ENCODE peak calls at places on chromosomes 1 and 21, in nine cellular contexts. L is LoVo, R is A549, P is AG08396, W is NCI-H510A, O is EH, F is NCI-H1092, A is mucosa of gallbladder, S is uterus. J is an unnamed sample.

GRCh38 chr1:8415526-8416278 is 97.8 kb downstream of the SLC45A1 start:
- DNase-seq in L (no peak), R (no peak), P (no peak), W (no peak), O (peak; percentile 41), F (peak; percentile 52), A (no peak), S (no peak), J (no peak)

GRCh38 chr1:204673909-204674701 is 11.4 kb downstream of the LRRN2 start:
- DNase-seq in L (no peak), R (no peak), P (no peak), W (no peak), O (no peak), F (peak; percentile 73), A (no peak), S (no peak), J (no peak)

GRCh38 chr1:49197081-49197480 is 420.4 kb upstream of the BEND5 start:
- DNase-seq in L (no peak), R (no peak), P (no peak), W (no peak), O (no peak), F (no peak), A (no peak), S (no peak), J (no peak)

GRCh38 chr1:17120962-17121837 is 1.9 kb upstream of the PADI2 start:
- DNase-seq in L (no peak), R (no peak), P (no peak), W (no peak), O (no peak), F (no peak), A (no peak), S (no peak), J (no peak)

GRCh38 chr1:226443439-226443838 is 35.5 kb upstream of the PARP1 start:
- DNase-seq in L (peak; percentile 38), R (no peak), P (peak; percentile 29), W (no peak), O (peak; percentile 76), F (no peak), A (no peak), S (no peak), J (no peak)

GRCh38 chr1:14318830-14319229 is 279.7 kb upstream of the KAZN start:
- DNase-seq in L (no peak), R (no peak), P (no peak), W (no peak), O (no peak), F (no peak), A (no peak), S (no peak), J (no peak)

GRCh38 chr1:6198646-6199297 is 623 bp downstream of the RPL22 start:
- DNase-seq in L (no peak), R (no peak), P (peak; percentile 26), W (no peak), O (peak; percentile 35), F (no peak), A (no peak), S (no peak), J (no peak)

GRCh38 chr1:154431586-154432373 is 26.6 kb downstream of the IL6R start:
- DNase-seq in L (no peak), R (no peak), P (peak; percentile 73), W (no peak), O (peak; percentile 92), F (no peak), A (no peak), S (peak; percentile 61), J (no peak)

GRCh38 chr1:63148825-63149645 is 173.3 kb upstream of the FOXD3 start:
- DNase-seq in L (peak; percentile 26), R (peak; percentile 10), P (peak; percentile 12), W (no peak), O (peak; percentile 51), F (no peak), A (peak; percentile 13), S (no peak), J (no peak)

GRCh38 chr1:205369621-205370230 is 13.0 kb upstream of the KLHDC8A start:
- DNase-seq in L (no peak), R (no peak), P (no peak), W (no peak), O (no peak), F (no peak), A (no peak), S (no peak), J (no peak)

GRCh38 chr1:172818841-172819527 is 160.1 kb downstream of the FASLG start:
- DNase-seq in L (no peak), R (no peak), P (no peak), W (no peak), O (no peak), F (no peak), A (no peak), S (no peak), J (no peak)

GRCh38 chr1:40703316-40703715 is 11.8 kb downstream of the NFYC start:
- DNase-seq in L (no peak), R (no peak), P (peak; percentile 46), W (no peak), O (peak; percentile 91), F (no peak), A (no peak), S (no peak), J (no peak)

GRCh38 chr1:182488803-182489202 is 38.9 kb downstream of the RGSL1 start:
- DNase-seq in L (no peak), R (no peak), P (no peak), W (no peak), O (no peak), F (no peak), A (no peak), S (no peak), J (no peak)

GRCh38 chr1:197286634-197287033 is 18.6 kb downstream of the CRB1 start:
- DNase-seq in L (no peak), R (no peak), P (no peak), W (no peak), O (no peak), F (no peak), A (no peak), S (no peak), J (no peak)

GRCh38 chr1:246567258-246568235 is 1.3 kb downstream of the CNST start:
- DNase-seq in L (peak; percentile 30), R (no peak), P (peak; percentile 72), W (no peak), O (peak; percentile 95), F (no peak), A (no peak), S (no peak), J (no peak)

GRCh38 chr1:233114159-233114558 is 163.7 kb downstream of the NTPCR start:
- DNase-seq in L (peak; percentile 3), R (peak; percentile 8), P (no peak), W (no peak), O (no peak), F (no peak), A (no peak), S (no peak), J (no peak)

GRCh38 chr1:151106891-151107290 is 36.3 kb downstream of the GABPB2 start:
- DNase-seq in L (no peak), R (no peak), P (peak; percentile 39), W (no peak), O (peak; percentile 54), F (no peak), A (no peak), S (no peak), J (no peak)

GRCh38 chr1:150397392-150398032 is 33.6 kb downstream of the RPRD2 start:
- DNase-seq in L (no peak), R (no peak), P (no peak), W (no peak), O (no peak), F (no peak), A (no peak), S (no peak), J (no peak)

GRCh38 chr1:232012773-232013386 is 386.3 kb downstream of the DISC1 start:
- DNase-seq in L (no peak), R (no peak), P (peak; percentile 48), W (peak; percentile 19), O (peak; percentile 72), F (peak; percentile 92), A (peak; percentile 72), S (peak; percentile 66), J (peak; percentile 26)

GRCh38 chr21:26800455-26801454 is 44.5 kb downstream of the ADAMTS1 start:
- DNase-seq in L (no peak), R (no peak), P (no peak), W (no peak), O (peak; percentile 83), F (no peak), A (peak; percentile 37), S (peak; percentile 65), J (peak; percentile 14)

GRCh38 chr1:113320272-113320671 is 70.0 kb upstream of the MAGI3 start:
- DNase-seq in L (peak; percentile 84), R (peak; percentile 13), P (no peak), W (no peak), O (no peak), F (no peak), A (no peak), S (no peak), J (no peak)

GRCh38 chr1:1179983-1180861 is 6.5 kb downstream of the TTLL10 start:
- DNase-seq in L (no peak), R (no peak), P (no peak), W (peak; percentile 37), O (no peak), F (no peak), A (no peak), S (no peak), J (peak; percentile 12)

GRCh38 chr1:52140633-52141512 is 1.0 kb upstream of the ZFYVE9 start:
- DNase-seq in L (no peak), R (no peak), P (no peak), W (no peak), O (peak; percentile 28), F (no peak), A (no peak), S (no peak), J (no peak)

GRCh38 chr1:47405697-47406096 is 10.4 kb upstream of the FOXE3 start:
- DNase-seq in L (no peak), R (no peak), P (no peak), W (no peak), O (no peak), F (no peak), A (no peak), S (no peak), J (no peak)

GRCh38 chr21:38788275-38788911 is 17.3 kb upstream of the ETS2 start:
- DNase-seq in L (no peak), R (no peak), P (no peak), W (no peak), O (no peak), F (no peak), A (no peak), S (no peak), J (no peak)

GRCh38 chr1:99481391-99481996 is 164.4 kb upstream of the PALMD start:
- DNase-seq in L (peak; percentile 54), R (peak; percentile 2), P (peak; percentile 17), W (peak; percentile 8), O (peak; percentile 71), F (peak; percentile 56), A (peak; percentile 59), S (peak; percentile 33), J (no peak)

GRCh38 chr1:40899230-40899870 is 37.2 kb upstream of the CITED4 start:
- DNase-seq in L (peak; percentile 78), R (no peak), P (no peak), W (no peak), O (no peak), F (no peak), A (peak; percentile 75), S (no peak), J (no peak)

GRCh38 chr1:7516341-7516740 is 254.8 kb upstream of the VAMP3 start:
- DNase-seq in L (no peak), R (no peak), P (no peak), W (no peak), O (peak; percentile 55), F (no peak), A (no peak), S (no peak), J (peak; percentile 41)

GRCh38 chr1:54814571-54814970 is 13.4 kb upstream of the TTC22 start:
- DNase-seq in L (no peak), R (no peak), P (no peak), W (no peak), O (no peak), F (no peak), A (no peak), S (no peak), J (no peak)

GRCh38 chr1:94821636-94822305 is 1.6 kb downstream of the SLC44A3 start:
- DNase-seq in L (peak; percentile 50), R (no peak), P (no peak), W (no peak), O (no peak), F (no peak), A (no peak), S (no peak), J (no peak)

GRCh38 chr1:182669266-182669665 is 15.1 kb downstream of the RGS8 start:
- DNase-seq in L (no peak), R (no peak), P (no peak), W (no peak), O (no peak), F (no peak), A (no peak), S (no peak), J (no peak)

J was measured in left ventricle myocardium inferior.